ENCODE peak calls at places on chromosomes 11 and 22, in five cellular contexts. One of them, this sample, is unnamed. For H3K4me1, the result is how much of the 10 kb centered on the place peaks cover.

GRCh38 chr22:46769706-46770105 is 7.3 kb downstream of the TBC1D22A start:
- DNase-seq in stomach: no peak
- DNase-seq in mesendoderm: no peak
- DNase-seq in lower lobe of right lung: peak
- DNase-seq in CD8-positive, alpha-beta memory T cell: no peak
- DNase-seq in this sample: no peak

GRCh38 chr22:49973018-49973965 is 12.7 kb downstream of the PIM3 start:
- DNase-seq in mesendoderm: peak
- DNase-seq in lower lobe of right lung: peak
- DNase-seq in CD8-positive, alpha-beta memory T cell: no peak
- DNase-seq in stomach: no peak
- DNase-seq in this sample: no peak

GRCh38 chr11:27444801-27445215 is 27.8 kb downstream of the LGR4 start:
- DNase-seq in mesendoderm: peak
- DNase-seq in stomach: no peak
- DNase-seq in lower lobe of right lung: no peak
- DNase-seq in CD8-positive, alpha-beta memory T cell: no peak
- DNase-seq in this sample: no peak

GRCh38 chr11:35235944-35236666 is 97.1 kb downstream of the CD44 start:
- DNase-seq in mesendoderm: no peak
- DNase-seq in stomach: peak
- DNase-seq in lower lobe of right lung: no peak
- DNase-seq in CD8-positive, alpha-beta memory T cell: peak
- DNase-seq in this sample: no peak

GRCh38 chr22:37284807-37285355 is 2.6 kb downstream of the CYTH4 start:
- DNase-seq in CD8-positive, alpha-beta memory T cell: peak
- DNase-seq in mesendoderm: no peak
- DNase-seq in stomach: peak
- DNase-seq in lower lobe of right lung: peak
- DNase-seq in this sample: no peak

GRCh38 chr11:120608760-120609211 is 97.2 kb downstream of the GRIK4 start:
- DNase-seq in stomach: no peak
- DNase-seq in CD8-positive, alpha-beta memory T cell: no peak
- DNase-seq in mesendoderm: no peak
- DNase-seq in lower lobe of right lung: peak
- DNase-seq in this sample: no peak

GRCh38 chr11:132551011-132551410 is 981.3 kb downstream of the OPCML start:
- DNase-seq in stomach: no peak
- DNase-seq in lower lobe of right lung: no peak
- DNase-seq in mesendoderm: no peak
- DNase-seq in CD8-positive, alpha-beta memory T cell: no peak
- DNase-seq in this sample: no peak

GRCh38 chr11:129766858-129767604 is 48.6 kb upstream of the TMEM45B start:
- DNase-seq in CD8-positive, alpha-beta memory T cell: peak
- DNase-seq in stomach: peak
- DNase-seq in lower lobe of right lung: no peak
- DNase-seq in mesendoderm: peak
- DNase-seq in this sample: no peak

GRCh38 chr11:3808846-3809623 is 675 bp downstream of the PGAP2 start:
- DNase-seq in lower lobe of right lung: no peak
- DNase-seq in CD8-positive, alpha-beta memory T cell: peak
- DNase-seq in mesendoderm: peak
- DNase-seq in stomach: peak
- DNase-seq in this sample: no peak

GRCh38 chr11:9169595-9170295 is 78.3 kb upstream of the SCUBE2 start:
- DNase-seq in stomach: no peak
- DNase-seq in lower lobe of right lung: no peak
- DNase-seq in CD8-positive, alpha-beta memory T cell: no peak
- DNase-seq in mesendoderm: peak
- DNase-seq in this sample: no peak

GRCh38 chr22:34960005-34960404 is 106.0 kb upstream of the ISX start:
- DNase-seq in stomach: no peak
- DNase-seq in lower lobe of right lung: no peak
- DNase-seq in CD8-positive, alpha-beta memory T cell: no peak
- DNase-seq in mesendoderm: no peak
- DNase-seq in this sample: no peak

GRCh38 chr11:68936358-68936636 is 32.6 kb downstream of the IGHMBP2 start:
- DNase-seq in CD8-positive, alpha-beta memory T cell: no peak
- DNase-seq in stomach: no peak
- DNase-seq in mesendoderm: no peak
- DNase-seq in lower lobe of right lung: no peak
- DNase-seq in this sample: no peak

GRCh38 chr11:57340228-57340627 is 2.1 kb downstream of the P2RX3 start:
- DNase-seq in mesendoderm: peak
- DNase-seq in lower lobe of right lung: no peak
- DNase-seq in stomach: no peak
- DNase-seq in CD8-positive, alpha-beta memory T cell: no peak
- DNase-seq in this sample: no peak

GRCh38 chr22:37410174-37411055 is 16.9 kb downstream of the ELFN2 start:
- DNase-seq in mesendoderm: no peak
- DNase-seq in CD8-positive, alpha-beta memory T cell: no peak
- DNase-seq in stomach: no peak
- DNase-seq in lower lobe of right lung: peak
- DNase-seq in this sample: no peak

GRCh38 chr22:49308300-49308699 is 519.4 kb downstream of the BRD1 start:
- DNase-seq in mesendoderm: no peak
- DNase-seq in CD8-positive, alpha-beta memory T cell: no peak
- DNase-seq in stomach: peak
- DNase-seq in lower lobe of right lung: no peak
- DNase-seq in this sample: no peak

GRCh38 chr22:16963189-16963945 is 44.7 kb downstream of the GAB4 start:
- DNase-seq in stomach: no peak
- DNase-seq in CD8-positive, alpha-beta memory T cell: no peak
- DNase-seq in mesendoderm: no peak
- DNase-seq in lower lobe of right lung: no peak
- DNase-seq in this sample: no peak

GRCh38 chr22:22818861-22819855 is 68.5 kb upstream of the IGLL5 start:
- DNase-seq in lower lobe of right lung: no peak
- DNase-seq in stomach: no peak
- DNase-seq in CD8-positive, alpha-beta memory T cell: peak
- DNase-seq in mesendoderm: no peak
- DNase-seq in this sample: no peak

GRCh38 chr22:42792909-42793847 is 63.9 kb downstream of the ARFGAP3 start:
- DNase-seq in stomach: peak
- DNase-seq in CD8-positive, alpha-beta memory T cell: no peak
- DNase-seq in lower lobe of right lung: no peak
- DNase-seq in mesendoderm: no peak
- DNase-seq in this sample: no peak

GRCh38 chr11:68444566-68444965 is 16.0 kb upstream of the PPP6R3 start:
- DNase-seq in mesendoderm: no peak
- DNase-seq in CD8-positive, alpha-beta memory T cell: no peak
- DNase-seq in lower lobe of right lung: peak
- DNase-seq in stomach: no peak
- DNase-seq in this sample: no peak

GRCh38 chr11:44833221-44833620 is 106.5 kb downstream of the TSPAN18 start:
- DNase-seq in lower lobe of right lung: no peak
- DNase-seq in stomach: no peak
- DNase-seq in CD8-positive, alpha-beta memory T cell: no peak
- DNase-seq in mesendoderm: no peak
- DNase-seq in this sample: no peak

GRCh38 chr11:114159802-114160588 is 100.5 kb downstream of the ZBTB16 start:
- DNase-seq in CD8-positive, alpha-beta memory T cell: peak
- DNase-seq in stomach: peak
- DNase-seq in lower lobe of right lung: peak
- DNase-seq in mesendoderm: peak
- DNase-seq in this sample: no peak
- H3K4me1 ChIP-seq in CD8-positive, alpha-beta memory T cell: half or more
- H3K4me1 ChIP-seq in stomach: half or more
- H3K4me1 ChIP-seq in lower lobe of right lung: half or more
- H3K4me1 ChIP-seq in mesendoderm: under half
- H3K4me1 ChIP-seq in this sample: half or more

DNA sequence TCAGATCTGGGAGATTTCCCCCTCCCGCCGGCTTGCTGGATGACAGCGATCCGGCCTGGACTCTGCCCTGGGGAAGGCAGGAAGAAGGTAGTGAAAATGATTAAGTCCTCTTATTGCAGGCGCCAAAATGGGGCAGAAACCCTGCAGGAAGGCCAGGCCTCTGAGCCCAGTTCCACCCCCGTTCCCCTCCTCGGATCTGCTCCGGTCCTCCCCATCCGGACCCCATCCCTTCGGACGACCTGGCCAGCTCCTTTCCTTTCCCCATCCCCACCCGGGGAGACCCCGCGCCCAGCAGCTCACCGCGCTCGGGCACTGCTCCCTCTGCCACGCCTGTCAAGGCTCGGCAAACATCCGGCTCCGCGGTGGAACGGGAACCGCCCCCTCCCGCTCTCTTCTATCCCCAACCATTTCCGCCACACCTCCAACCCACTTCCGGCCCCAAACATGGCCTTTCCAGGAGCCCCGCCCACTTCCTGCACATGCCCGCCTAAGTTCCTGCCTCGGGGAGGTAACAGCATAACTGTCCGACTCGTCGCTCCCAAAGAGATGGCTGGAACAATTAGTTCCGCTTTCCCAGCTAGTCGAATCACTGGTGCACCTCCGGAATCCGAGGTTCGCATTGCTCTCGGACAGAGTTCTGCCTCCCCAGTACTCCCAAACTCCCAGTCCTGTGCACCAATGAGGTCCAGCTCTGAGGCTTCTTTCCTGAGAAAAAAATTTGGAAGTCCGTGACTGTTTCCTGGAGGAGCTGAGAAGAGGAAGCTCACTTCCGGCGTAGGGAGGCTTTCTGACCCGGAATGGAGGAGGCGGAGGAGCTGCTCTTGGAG is at the start of the genes ARHGAP1 and ZNF408:
- DNase-seq in CD8-positive, alpha-beta memory T cell: peak
- DNase-seq in lower lobe of right lung: peak
- DNase-seq in stomach: peak
- DNase-seq in mesendoderm: peak
- DNase-seq in this sample: peak
- H3K4me1 ChIP-seq in CD8-positive, alpha-beta memory T cell: half or more
- H3K4me1 ChIP-seq in lower lobe of right lung: half or more
- H3K4me1 ChIP-seq in stomach: half or more
- H3K4me1 ChIP-seq in mesendoderm: under half
- H3K4me1 ChIP-seq in this sample: half or more

GRCh38 chr11:67401495-67402191 is at the start of gene PPP1CA:
- DNase-seq in stomach: peak
- DNase-seq in mesendoderm: peak
- DNase-seq in lower lobe of right lung: peak
- DNase-seq in CD8-positive, alpha-beta memory T cell: peak
- DNase-seq in this sample: no peak
- H3K4me1 ChIP-seq in stomach: under half
- H3K4me1 ChIP-seq in mesendoderm: under half
- H3K4me1 ChIP-seq in lower lobe of right lung: under half
- H3K4me1 ChIP-seq in CD8-positive, alpha-beta memory T cell: half or more
- H3K4me1 ChIP-seq in this sample: under half

GRCh38 chr22:39240841-39241631 is 3.7 kb downstream of the PDGFB start:
- DNase-seq in lower lobe of right lung: peak
- DNase-seq in mesendoderm: peak
- DNase-seq in stomach: peak
- DNase-seq in CD8-positive, alpha-beta memory T cell: peak
- DNase-seq in this sample: no peak

GRCh38 chr22:39238124-39238466 is 6.7 kb downstream of the PDGFB start:
- DNase-seq in lower lobe of right lung: no peak
- DNase-seq in mesendoderm: no peak
- DNase-seq in CD8-positive, alpha-beta memory T cell: no peak
- DNase-seq in stomach: no peak
- DNase-seq in this sample: no peak

GRCh38 chr22:39238966-39239510 is 5.7 kb downstream of the PDGFB start:
- DNase-seq in CD8-positive, alpha-beta memory T cell: no peak
- DNase-seq in mesendoderm: no peak
- DNase-seq in stomach: no peak
- DNase-seq in lower lobe of right lung: no peak
- DNase-seq in this sample: no peak

GRCh38 chr22:39238561-39238960 is 6.2 kb downstream of the PDGFB start:
- DNase-seq in lower lobe of right lung: no peak
- DNase-seq in CD8-positive, alpha-beta memory T cell: no peak
- DNase-seq in mesendoderm: no peak
- DNase-seq in stomach: no peak
- DNase-seq in this sample: no peak

GRCh38 chr22:39239561-39240423 is 5.0 kb downstream of the PDGFB start:
- DNase-seq in lower lobe of right lung: peak
- DNase-seq in stomach: peak
- DNase-seq in mesendoderm: no peak
- DNase-seq in CD8-positive, alpha-beta memory T cell: peak
- DNase-seq in this sample: no peak
- H3K4me1 ChIP-seq in lower lobe of right lung: half or more
- H3K4me1 ChIP-seq in stomach: half or more
- H3K4me1 ChIP-seq in mesendoderm: under half
- H3K4me1 ChIP-seq in CD8-positive, alpha-beta memory T cell: half or more
- H3K4me1 ChIP-seq in this sample: half or more

This sample was measured in vagina.